ENCODE peak calls at places on chromosomes 12 and 14, in seven cellular contexts. One of them, this sample, is unnamed.

GRCh38 chr12:67388331-67389163 is 119.4 kb downstream of the CAND1 start:
- DNase-seq in HFFc6: no peak
- DNase-seq in NCI-H345: no peak
- DNase-seq in gastrocnemius medialis: no peak
- DNase-seq in progenitor cell of endocrine pancreas: no peak
- DNase-seq in cardiac fibroblast: no peak
- DNase-seq in head of caudate nucleus: no peak
- DNase-seq in this sample: peak; percentile 10

GRCh38 chr12:80936642-80937390 is 918 bp downstream of the LIN7A start:
- DNase-seq in HFFc6: no peak
- DNase-seq in NCI-H345: peak; percentile 60
- DNase-seq in gastrocnemius medialis: no peak
- DNase-seq in progenitor cell of endocrine pancreas: peak; percentile 68
- DNase-seq in cardiac fibroblast: peak; percentile 55
- DNase-seq in head of caudate nucleus: peak; percentile 59
- DNase-seq in this sample: peak; percentile 81

GRCh38 chr12:52686063-52686462 is 5.9 kb upstream of the KRT1 start:
- DNase-seq in HFFc6: no peak
- DNase-seq in NCI-H345: no peak
- DNase-seq in gastrocnemius medialis: no peak
- DNase-seq in progenitor cell of endocrine pancreas: no peak
- DNase-seq in cardiac fibroblast: no peak
- DNase-seq in head of caudate nucleus: no peak
- DNase-seq in this sample: no peak

GRCh38 chr14:56131004-56131864 is 13.0 kb downstream of the PELI2 start:
- DNase-seq in HFFc6: no peak
- DNase-seq in NCI-H345: no peak
- DNase-seq in gastrocnemius medialis: no peak
- DNase-seq in progenitor cell of endocrine pancreas: no peak
- DNase-seq in cardiac fibroblast: no peak
- DNase-seq in head of caudate nucleus: no peak
- DNase-seq in this sample: peak; percentile 6

GRCh38 chr12:132364348-132364902 is 35.0 kb upstream of the GALNT9 start:
- DNase-seq in HFFc6: no peak
- DNase-seq in NCI-H345: no peak
- DNase-seq in gastrocnemius medialis: no peak
- DNase-seq in progenitor cell of endocrine pancreas: no peak
- DNase-seq in cardiac fibroblast: no peak
- DNase-seq in head of caudate nucleus: no peak
- DNase-seq in this sample: no peak

GRCh38 chr12:10634427-10634826 is 21.0 kb upstream of the MAGOHB start:
- DNase-seq in HFFc6: peak; percentile 82
- DNase-seq in NCI-H345: no peak
- DNase-seq in gastrocnemius medialis: no peak
- DNase-seq in progenitor cell of endocrine pancreas: no peak
- DNase-seq in cardiac fibroblast: peak; percentile 77
- DNase-seq in head of caudate nucleus: no peak
- DNase-seq in this sample: no peak

GRCh38 chr14:25048170-25049126 is 1.5 kb downstream of the STXBP6 start:
- DNase-seq in HFFc6: peak; percentile 78
- DNase-seq in NCI-H345: no peak
- DNase-seq in gastrocnemius medialis: peak; percentile 65
- DNase-seq in progenitor cell of endocrine pancreas: no peak
- DNase-seq in cardiac fibroblast: peak; percentile 84
- DNase-seq in head of caudate nucleus: peak; percentile 69
- DNase-seq in this sample: no peak

GRCh38 chr12:38883629-38884134 is 21.7 kb downstream of the CPNE8 start:
- DNase-seq in HFFc6: no peak
- DNase-seq in NCI-H345: no peak
- DNase-seq in gastrocnemius medialis: no peak
- DNase-seq in progenitor cell of endocrine pancreas: no peak
- DNase-seq in cardiac fibroblast: no peak
- DNase-seq in head of caudate nucleus: no peak
- DNase-seq in this sample: no peak

GRCh38 chr14:68651075-68651474 is 141.8 kb downstream of the ZFP36L1 start:
- DNase-seq in HFFc6: no peak
- DNase-seq in NCI-H345: no peak
- DNase-seq in gastrocnemius medialis: no peak
- DNase-seq in progenitor cell of endocrine pancreas: no peak
- DNase-seq in cardiac fibroblast: no peak
- DNase-seq in head of caudate nucleus: no peak
- DNase-seq in this sample: no peak

GRCh38 chr12:121400332-121401139 is 618 bp downstream of the RNF34 start:
- DNase-seq in HFFc6: peak; percentile 18
- DNase-seq in NCI-H345: peak; percentile 43
- DNase-seq in gastrocnemius medialis: peak; percentile 33
- DNase-seq in progenitor cell of endocrine pancreas: no peak
- DNase-seq in cardiac fibroblast: peak; percentile 46
- DNase-seq in head of caudate nucleus: peak; percentile 64
- DNase-seq in this sample: peak; percentile 56

GRCh38 chr12:124599074-124599999 is 31.9 kb upstream of the NCOR2 start:
- DNase-seq in HFFc6: peak; percentile 73
- DNase-seq in NCI-H345: no peak
- DNase-seq in gastrocnemius medialis: no peak
- DNase-seq in progenitor cell of endocrine pancreas: no peak
- DNase-seq in cardiac fibroblast: peak; percentile 86
- DNase-seq in head of caudate nucleus: no peak
- DNase-seq in this sample: no peak

GRCh38 chr14:69325646-69326265 is 65.8 kb downstream of the GALNT16 start:
- DNase-seq in HFFc6: no peak
- DNase-seq in NCI-H345: no peak
- DNase-seq in gastrocnemius medialis: no peak
- DNase-seq in progenitor cell of endocrine pancreas: no peak
- DNase-seq in cardiac fibroblast: no peak
- DNase-seq in head of caudate nucleus: no peak
- DNase-seq in this sample: no peak

GRCh38 chr12:89333564-89334252 is 18.6 kb downstream of the DUSP6 start:
- DNase-seq in HFFc6: no peak
- DNase-seq in NCI-H345: no peak
- DNase-seq in gastrocnemius medialis: no peak
- DNase-seq in progenitor cell of endocrine pancreas: no peak
- DNase-seq in cardiac fibroblast: no peak
- DNase-seq in head of caudate nucleus: no peak
- DNase-seq in this sample: no peak

GRCh38 chr12:85275359-85275758 is 4.7 kb upstream of the ALX1 start:
- DNase-seq in HFFc6: no peak
- DNase-seq in NCI-H345: no peak
- DNase-seq in gastrocnemius medialis: no peak
- DNase-seq in progenitor cell of endocrine pancreas: no peak
- DNase-seq in cardiac fibroblast: no peak
- DNase-seq in head of caudate nucleus: no peak
- DNase-seq in this sample: no peak

GRCh38 chr12:124663771-124664366 is 96.5 kb upstream of the NCOR2 start:
- DNase-seq in HFFc6: no peak
- DNase-seq in NCI-H345: no peak
- DNase-seq in gastrocnemius medialis: no peak
- DNase-seq in progenitor cell of endocrine pancreas: no peak
- DNase-seq in cardiac fibroblast: no peak
- DNase-seq in head of caudate nucleus: peak; percentile 84
- DNase-seq in this sample: no peak

GRCh38 chr14:36091096-36091495 is 85.4 kb downstream of the PTCSC3 start:
- DNase-seq in HFFc6: peak; percentile 63
- DNase-seq in NCI-H345: no peak
- DNase-seq in gastrocnemius medialis: no peak
- DNase-seq in progenitor cell of endocrine pancreas: no peak
- DNase-seq in cardiac fibroblast: peak; percentile 25
- DNase-seq in head of caudate nucleus: no peak
- DNase-seq in this sample: peak; percentile 25

GRCh38 chr12:5379737-5380496 is 52.0 kb upstream of the NTF3 start:
- DNase-seq in HFFc6: no peak
- DNase-seq in NCI-H345: peak; percentile 76
- DNase-seq in gastrocnemius medialis: peak; percentile 96
- DNase-seq in progenitor cell of endocrine pancreas: no peak
- DNase-seq in cardiac fibroblast: no peak
- DNase-seq in head of caudate nucleus: no peak
- DNase-seq in this sample: peak; percentile 51

GRCh38 chr14:77199590-77199989 is 18.0 kb downstream of the TMEM63C start:
- DNase-seq in HFFc6: no peak
- DNase-seq in NCI-H345: no peak
- DNase-seq in gastrocnemius medialis: no peak
- DNase-seq in progenitor cell of endocrine pancreas: no peak
- DNase-seq in cardiac fibroblast: no peak
- DNase-seq in head of caudate nucleus: no peak
- DNase-seq in this sample: no peak

GRCh38 chr14:77822741-77823140 is 22.8 kb downstream of the ADCK1 start:
- DNase-seq in HFFc6: no peak
- DNase-seq in NCI-H345: no peak
- DNase-seq in gastrocnemius medialis: no peak
- DNase-seq in progenitor cell of endocrine pancreas: no peak
- DNase-seq in cardiac fibroblast: no peak
- DNase-seq in head of caudate nucleus: no peak
- DNase-seq in this sample: no peak

GRCh38 chr12:109625131-109625559 is 51.6 kb downstream of the MVK start:
- DNase-seq in HFFc6: peak; percentile 42
- DNase-seq in NCI-H345: no peak
- DNase-seq in gastrocnemius medialis: peak; percentile 90
- DNase-seq in progenitor cell of endocrine pancreas: no peak
- DNase-seq in cardiac fibroblast: peak; percentile 59
- DNase-seq in head of caudate nucleus: peak; percentile 88
- DNase-seq in this sample: no peak

GRCh38 chr12:122422769-122423257 is 344 bp upstream of the CLIP1 start:
- DNase-seq in HFFc6: peak; percentile 41
- DNase-seq in NCI-H345: peak; percentile 45
- DNase-seq in gastrocnemius medialis: no peak
- DNase-seq in progenitor cell of endocrine pancreas: peak; percentile 22
- DNase-seq in cardiac fibroblast: peak; percentile 76
- DNase-seq in head of caudate nucleus: peak; percentile 26
- DNase-seq in this sample: peak; percentile 52

GRCh38 chr12:128797119-128798118 is 26.3 kb downstream of the SLC15A4 start:
- DNase-seq in HFFc6: peak; percentile 68
- DNase-seq in NCI-H345: no peak
- DNase-seq in gastrocnemius medialis: peak; percentile 72
- DNase-seq in progenitor cell of endocrine pancreas: no peak
- DNase-seq in cardiac fibroblast: peak; percentile 75
- DNase-seq in head of caudate nucleus: no peak
- DNase-seq in this sample: no peak

GRCh38 chr12:112466011-112466422 is 47.3 kb downstream of the PTPN11 start:
- DNase-seq in HFFc6: no peak
- DNase-seq in NCI-H345: peak; percentile 87
- DNase-seq in gastrocnemius medialis: no peak
- DNase-seq in progenitor cell of endocrine pancreas: no peak
- DNase-seq in cardiac fibroblast: no peak
- DNase-seq in head of caudate nucleus: no peak
- DNase-seq in this sample: no peak

GRCh38 chr14:70905316-70905715 is 1.9 kb upstream of the PCNX1 start:
- DNase-seq in HFFc6: peak; percentile 31
- DNase-seq in NCI-H345: no peak
- DNase-seq in gastrocnemius medialis: no peak
- DNase-seq in progenitor cell of endocrine pancreas: no peak
- DNase-seq in cardiac fibroblast: peak; percentile 71
- DNase-seq in head of caudate nucleus: no peak
- DNase-seq in this sample: no peak

GRCh38 chr12:67671419-67671818 is 22.9 kb downstream of the DYRK2 start:
- DNase-seq in HFFc6: peak; percentile 84
- DNase-seq in NCI-H345: no peak
- DNase-seq in gastrocnemius medialis: no peak
- DNase-seq in progenitor cell of endocrine pancreas: no peak
- DNase-seq in cardiac fibroblast: peak; percentile 64
- DNase-seq in head of caudate nucleus: no peak
- DNase-seq in this sample: no peak

GRCh38 chr14:102929349-102930137 is 7.1 kb downstream of the AMN start:
- DNase-seq in HFFc6: no peak
- DNase-seq in NCI-H345: no peak
- DNase-seq in gastrocnemius medialis: no peak
- DNase-seq in progenitor cell of endocrine pancreas: no peak
- DNase-seq in cardiac fibroblast: no peak
- DNase-seq in head of caudate nucleus: no peak
- DNase-seq in this sample: peak; percentile 30

GRCh38 chr12:2650261-2651060 is 144.3 kb upstream of the FKBP4 start:
- DNase-seq in HFFc6: no peak
- DNase-seq in NCI-H345: no peak
- DNase-seq in gastrocnemius medialis: no peak
- DNase-seq in progenitor cell of endocrine pancreas: no peak
- DNase-seq in cardiac fibroblast: no peak
- DNase-seq in head of caudate nucleus: no peak
- DNase-seq in this sample: no peak

GRCh38 chr12:20011200-20011599 is 357.1 kb upstream of the PDE3A start:
- DNase-seq in HFFc6: no peak
- DNase-seq in NCI-H345: no peak
- DNase-seq in gastrocnemius medialis: no peak
- DNase-seq in progenitor cell of endocrine pancreas: no peak
- DNase-seq in cardiac fibroblast: no peak
- DNase-seq in head of caudate nucleus: no peak
- DNase-seq in this sample: no peak

GRCh38 chr14:103104654-103105511 is 10.4 kb downstream of the EXOC3L4 start:
- DNase-seq in HFFc6: no peak
- DNase-seq in NCI-H345: peak; percentile 81
- DNase-seq in gastrocnemius medialis: peak; percentile 49
- DNase-seq in progenitor cell of endocrine pancreas: peak; percentile 80
- DNase-seq in cardiac fibroblast: peak; percentile 47
- DNase-seq in head of caudate nucleus: peak; percentile 84
- DNase-seq in this sample: peak; percentile 83

GRCh38 chr12:53596920-53597363 is 29.2 kb downstream of the ATF7 start:
- DNase-seq in HFFc6: peak; percentile 29
- DNase-seq in NCI-H345: no peak
- DNase-seq in gastrocnemius medialis: no peak
- DNase-seq in progenitor cell of endocrine pancreas: no peak
- DNase-seq in cardiac fibroblast: peak; percentile 74
- DNase-seq in head of caudate nucleus: no peak
- DNase-seq in this sample: no peak

GRCh38 chr14:101251812-101252442 is 309.4 kb upstream of the DIO3 start:
- DNase-seq in HFFc6: no peak
- DNase-seq in NCI-H345: no peak
- DNase-seq in gastrocnemius medialis: no peak
- DNase-seq in progenitor cell of endocrine pancreas: no peak
- DNase-seq in cardiac fibroblast: no peak
- DNase-seq in head of caudate nucleus: no peak
- DNase-seq in this sample: no peak

GRCh38 chr12:63764481-63764880 is 15.2 kb upstream of the RXYLT1 start:
- DNase-seq in HFFc6: no peak
- DNase-seq in NCI-H345: no peak
- DNase-seq in gastrocnemius medialis: no peak
- DNase-seq in progenitor cell of endocrine pancreas: no peak
- DNase-seq in cardiac fibroblast: no peak
- DNase-seq in head of caudate nucleus: no peak
- DNase-seq in this sample: no peak

GRCh38 chr14:103894034-103894722 is 34.1 kb upstream of the TDRD9 start:
- DNase-seq in HFFc6: no peak
- DNase-seq in NCI-H345: no peak
- DNase-seq in gastrocnemius medialis: no peak
- DNase-seq in progenitor cell of endocrine pancreas: no peak
- DNase-seq in cardiac fibroblast: no peak
- DNase-seq in head of caudate nucleus: no peak
- DNase-seq in this sample: no peak

This sample was measured in NCI-H146.